ENCODE peak calls at places on chromosomes 6 and 20, in six cellular contexts. J is stomach, G is GM23338, T is endothelial cell of umbilical vein, W is K562, X is SK-N-SH. H is an unnamed sample. For H3K36me3, the result is how much of the 10 kb centered on the place peaks cover.

GRCh38 chr20:24985802-24986201 is 6.7 kb downstream of the APMAP start:
- DNase-seq in J (peak), G (no peak), T (no peak), W (no peak), X (no peak), H (no peak)

GRCh38 chr20:47355489-47356219 is 845 bp downstream of the ZMYND8 start:
- DNase-seq in J (no peak), G (no peak), T (peak), W (no peak), X (no peak), H (no peak)

GRCh38 chr20:63118303-63118670 is 97.6 kb downstream of the YTHDF1 start:
- DNase-seq in J (no peak), G (no peak), T (no peak), W (no peak), X (peak), H (no peak)

GRCh38 chr6:43016935-43017334 is 2.9 kb downstream of the KLHDC3 start:
- DNase-seq in J (no peak), G (no peak), T (no peak), W (no peak), X (no peak), H (no peak)

GRCh38 chr6:20362623-20363022 is 39.1 kb upstream of the E2F3 start:
- DNase-seq in J (no peak), G (no peak), T (no peak), W (no peak), X (no peak), H (no peak)

GRCh38 chr6:41411961-41412360 is 76.6 kb downstream of the NCR2 start:
- DNase-seq in J (no peak), G (no peak), T (no peak), W (no peak), X (no peak), H (no peak)

GRCh38 chr6:95365454-95365853 is 211.9 kb upstream of the MANEA start:
- DNase-seq in J (no peak), G (peak), T (no peak), W (no peak), X (no peak), H (no peak)

GRCh38 chr20:46332373-46333135 is 24.3 kb upstream of the CDH22 start:
- DNase-seq in J (no peak), G (no peak), T (no peak), W (no peak), X (peak), H (no peak)

GRCh38 chr6:136362421-136363090 is 72.9 kb upstream of the BCLAF1 start:
- DNase-seq in J (no peak), G (no peak), T (no peak), W (no peak), X (no peak), H (no peak)

GRCh38 chr6:124055986-124056385 is 252.3 kb downstream of the NKAIN2 start:
- DNase-seq in J (no peak), G (no peak), T (no peak), W (no peak), X (no peak), H (no peak)

GRCh38 chr20:33897313-33897912 is 86.3 kb downstream of the CHMP4B start:
- DNase-seq in J (no peak), G (no peak), T (no peak), W (no peak), X (peak), H (no peak)

GRCh38 chr20:10761232-10761631 is 87.4 kb upstream of the JAG1 start:
- DNase-seq in J (no peak), G (no peak), T (peak), W (no peak), X (no peak), H (no peak)

GRCh38 chr6:170437719-170438401 is 115.2 kb downstream of the PSMB1 start:
- DNase-seq in J (no peak), G (no peak), T (no peak), W (no peak), X (no peak), H (no peak)

GRCh38 chr6:54291146-54291545 is 17.1 kb upstream of the TINAG start:
- DNase-seq in J (no peak), G (no peak), T (peak), W (no peak), X (no peak), H (no peak)

GRCh38 chr6:54428437-54428836 is 120.2 kb downstream of the TINAG start:
- DNase-seq in J (no peak), G (no peak), T (no peak), W (no peak), X (no peak), H (no peak)

GRCh38 chr20:47019106-47019824 is 124.6 kb downstream of the EYA2 start:
- DNase-seq in J (no peak), G (peak), T (no peak), W (no peak), X (peak), H (no peak)

GRCh38 chr20:8621021-8621420 is 447.9 kb upstream of the PLCB4 start:
- DNase-seq in J (no peak), G (no peak), T (no peak), W (no peak), X (no peak), H (no peak)

GRCh38 chr6:54191460-54191859 is 80.2 kb downstream of the MLIP start:
- DNase-seq in J (no peak), G (no peak), T (peak), W (no peak), X (no peak), H (no peak)

GRCh38 chr6:37140145-37140544 is 29.8 kb upstream of the PIM1 start:
- DNase-seq in J (no peak), G (peak), T (no peak), W (no peak), X (no peak), H (no peak)

GRCh38 chr6:163288915-163289314 is 125.6 kb upstream of the QKI start:
- DNase-seq in J (no peak), G (no peak), T (no peak), W (no peak), X (no peak), H (no peak)

DNA sequence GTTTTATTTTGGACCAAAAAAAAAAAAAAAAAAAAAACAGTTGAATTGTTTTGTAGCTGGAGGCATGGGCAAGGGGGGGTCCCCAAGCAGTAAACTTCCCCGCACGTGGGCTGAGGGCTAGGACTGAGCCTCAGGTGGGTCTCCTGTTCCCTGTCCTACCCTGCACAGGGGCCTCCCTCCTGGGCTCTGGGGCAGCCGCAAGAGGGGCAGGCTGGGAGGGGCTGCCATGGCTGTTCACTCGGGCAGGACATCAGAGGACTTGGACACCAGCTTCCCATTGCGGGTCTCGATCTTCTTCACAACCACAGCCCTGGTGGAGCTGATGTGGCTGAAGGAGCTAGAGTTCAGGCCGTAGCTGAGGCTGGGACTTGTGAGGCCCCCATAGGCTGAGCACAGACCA is 21.1 kb downstream of the SGK1 start:
- DNase-seq in J (no peak), G (no peak), T (no peak), W (no peak), X (no peak), H (no peak)
- H3K36me3 ChIP-seq in J (under half), G (under half), T (under half), W (under half), X (under half), H (under half)

GRCh38 chr6:11492444-11493300 is 44.9 kb upstream of the TMEM170B start:
- DNase-seq in J (no peak), G (no peak), T (no peak), W (no peak), X (no peak), H (no peak)

GRCh38 chr6:11493979-11494378 is 43.6 kb upstream of the TMEM170B start:
- DNase-seq in J (no peak), G (no peak), T (no peak), W (no peak), X (no peak), H (no peak)

GRCh38 chr6:11495565-11496145 is 41.9 kb upstream of the TMEM170B start:
- DNase-seq in J (no peak), G (no peak), T (no peak), W (no peak), X (no peak), H (no peak)

GRCh38 chr6:11496152-11497060 is 41.1 kb upstream of the TMEM170B start:
- DNase-seq in J (peak), G (peak), T (peak), W (peak), X (peak), H (no peak)

GRCh38 chr6:11494786-11495564 is 42.6 kb upstream of the TMEM170B start:
- DNase-seq in J (no peak), G (no peak), T (no peak), W (no peak), X (no peak), H (no peak)
- TF ChIP-seq POLR2AphosphoS5 in J (no peak), G (no peak), T (no peak), W (no peak), X (no peak), H (no peak)

GRCh38 chr6:117485433-117485832 is 3.0 kb downstream of the DCBLD1 start:
- DNase-seq in J (no peak), G (no peak), T (peak), W (no peak), X (no peak), H (no peak)
- H3K36me3 ChIP-seq in J (under half), G (under half), T (under half), W (under half), X (under half), H (under half)

DNA sequence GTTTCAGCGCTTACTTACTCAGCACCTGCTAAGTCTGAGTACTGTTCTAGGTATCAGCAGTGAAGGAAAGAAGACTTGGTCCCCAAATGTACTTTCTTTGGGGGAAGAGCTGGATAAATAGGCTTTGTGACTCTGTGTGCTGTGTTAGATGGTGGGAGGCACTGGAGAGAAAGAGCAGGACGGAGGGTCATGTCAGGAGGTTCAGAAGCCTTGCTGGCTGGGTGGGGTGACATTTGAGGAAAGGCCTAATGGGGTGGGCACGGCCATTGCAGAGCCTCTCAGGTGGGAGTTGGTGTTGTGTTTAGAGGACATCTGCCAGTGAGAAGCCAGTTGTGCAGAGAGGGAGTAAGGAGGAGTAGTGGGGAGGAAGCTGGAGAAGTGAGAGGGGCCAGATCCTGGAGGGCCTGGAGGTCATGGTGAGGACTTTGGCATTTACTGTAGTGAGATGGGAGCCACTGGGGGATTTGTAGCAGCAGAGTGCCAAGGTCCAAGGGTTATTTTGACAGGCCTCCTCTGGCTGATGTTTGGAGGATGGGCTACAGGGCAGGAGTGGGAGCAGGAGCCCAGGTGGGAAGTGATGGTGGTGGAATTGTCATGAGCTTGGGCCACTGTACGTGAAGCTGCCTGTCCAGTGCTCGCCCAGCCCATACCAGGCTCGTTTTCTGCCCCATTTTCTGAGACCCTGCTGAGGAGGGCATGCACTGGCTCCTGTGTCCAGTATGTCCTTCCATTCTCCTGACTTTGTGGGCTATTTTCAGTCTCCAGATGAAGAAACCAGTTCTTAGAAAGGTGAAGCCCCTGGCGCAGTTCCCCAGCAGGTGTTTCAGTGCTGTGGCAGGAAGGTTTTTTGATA is 886 bp downstream of the SDCBP2 start:
- DNase-seq in J (no peak), G (no peak), T (no peak), W (no peak), X (no peak), H (no peak)
- TF ChIP-seq POLR2AphosphoS5 in J (no peak), G (no peak), T (no peak), W (no peak), X (no peak), H (no peak)

GRCh38 chr20:41177636-41178035 is 40.3 kb downstream of the PLCG1 start:
- DNase-seq in J (peak), G (no peak), T (peak), W (no peak), X (no peak), H (peak)
- H3K36me3 ChIP-seq in J (under half), G (under half), T (under half), W (under half), X (under half), H (under half)

GRCh38 chr20:32018269-32019155 is 8.3 kb downstream of the CCM2L start:
- DNase-seq in J (peak), G (peak), T (peak), W (peak), X (peak), H (peak)
- TF ChIP-seq POLR2AphosphoS5 in J (no peak), G (peak), T (no peak), W (no peak), X (no peak), H (no peak)

DNA sequence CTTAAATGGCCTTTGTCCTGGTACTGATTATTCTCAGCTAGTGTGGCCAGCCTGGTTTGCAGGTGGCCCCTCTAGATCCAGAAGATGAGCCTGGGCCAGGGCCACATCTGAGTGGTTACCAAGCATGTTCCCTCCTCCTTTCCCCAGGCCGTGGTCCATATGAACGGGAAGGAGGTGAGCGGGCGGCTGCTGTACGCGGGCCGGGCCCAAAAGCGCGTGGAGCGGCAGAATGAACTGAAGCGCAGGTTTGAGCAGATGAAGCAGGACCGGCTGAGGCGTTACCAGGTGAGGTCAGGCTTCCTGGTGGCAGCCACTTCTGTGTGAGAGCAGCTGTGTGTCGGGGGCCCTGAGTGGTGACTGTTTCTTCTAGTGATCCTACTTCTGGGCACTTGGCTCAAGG is 11.6 kb downstream of the PABPC1L start:
- DNase-seq in J (no peak), G (no peak), T (no peak), W (no peak), X (no peak), H (no peak)
- H3K36me3 ChIP-seq in J (under half), G (under half), T (under half), W (half or more), X (under half), H (under half)

DNA sequence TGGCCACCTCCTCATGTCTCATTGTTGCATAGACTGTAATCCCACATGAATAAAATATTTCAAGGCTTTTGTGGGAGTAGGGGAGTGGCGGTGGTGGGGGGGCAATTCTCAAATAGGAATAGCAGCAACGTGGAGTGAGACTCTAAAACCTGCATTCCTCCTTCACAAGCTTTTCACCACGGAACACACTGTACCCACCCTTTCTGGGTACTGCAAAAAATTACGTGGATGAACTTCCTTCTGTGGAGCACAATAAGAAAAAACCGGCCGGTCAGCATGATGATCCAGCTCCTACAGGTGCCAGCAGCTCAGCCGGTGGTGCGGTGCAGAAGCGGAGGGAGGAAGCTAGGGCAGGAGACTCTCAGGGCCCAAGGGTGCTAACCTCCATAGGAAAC is 930 bp upstream of the RRAGD start:
- DNase-seq in J (peak), G (no peak), T (no peak), W (no peak), X (no peak), H (peak)
- TF ChIP-seq POLR2AphosphoS5 in J (no peak), G (no peak), T (no peak), W (no peak), X (no peak), H (no peak)

H was measured in breast epithelium.